ENCODE peak calls at places on chromosomes 7 and 10, in seven cellular contexts. Y, F, I, Z, V, D and T are unnamed samples.

GRCh38 chr10:119320981-119321380 is 113.6 kb downstream of the GRK5 start:
- DNase-seq in F (no peak), Y (no peak), Z (no peak), I (no peak), D (no peak), V (no peak), T (no peak)

GRCh38 chr10:101723176-101723575 is 28.2 kb upstream of the FBXW4 start:
- DNase-seq in F (no peak), Y (no peak), I (no peak), D (no peak), V (no peak), Z (no peak), T (no peak)

GRCh38 chr10:132517951-132518521 is 19.6 kb upstream of the INPP5A start:
- DNase-seq in V (no peak), Y (no peak), D (no peak), I (no peak), Z (peak; percentile 66), F (no peak), T (no peak)

GRCh38 chr7:107051376-107051775 is 6.9 kb downstream of the PRKAR2B start:
- DNase-seq in Y (no peak), V (no peak), D (peak; percentile 11), I (no peak), F (no peak), Z (no peak), T (no peak)

GRCh38 chr7:64905133-64905532 is 2.1 kb downstream of the ZNF273 start:
- DNase-seq in Y (no peak), F (no peak), Z (no peak), I (no peak), V (peak; percentile 30), D (no peak), T (no peak)

GRCh38 chr10:14360951-14361350 is 30.2 kb upstream of the FRMD4A start:
- DNase-seq in V (no peak), D (no peak), Z (no peak), Y (no peak), F (no peak), I (no peak), T (no peak)

GRCh38 chr7:141115949-141116348 is 42.1 kb downstream of the TMEM178B start:
- DNase-seq in D (no peak), Y (no peak), Z (no peak), F (no peak), I (no peak), V (no peak), T (no peak)

GRCh38 chr7:159096736-159097581 is 47.7 kb downstream of the VIPR2 start:
- DNase-seq in D (no peak), F (no peak), I (no peak), Y (no peak), Z (peak; percentile 65), V (no peak), T (no peak)

GRCh38 chr7:8363407-8364015 is 69.9 kb upstream of the NXPH1 start:
- DNase-seq in Y (no peak), Z (no peak), F (no peak), D (peak; percentile 67), V (no peak), I (no peak), T (peak; percentile 14)

GRCh38 chr7:36278069-36278766 is 111.4 kb upstream of the ANLN start:
- DNase-seq in I (no peak), F (no peak), V (no peak), D (no peak), Y (no peak), Z (no peak), T (no peak)

GRCh38 chr10:124220547-124220946 is 127.1 kb upstream of the CHST15 start:
- DNase-seq in F (no peak), D (no peak), V (no peak), I (no peak), Z (no peak), Y (no peak), T (no peak)

GRCh38 chr10:111481271-111482073 is 404.6 kb downstream of the ADRA2A start:
- DNase-seq in I (no peak), Y (no peak), V (peak; percentile 1), Z (no peak), D (peak; percentile 58), F (no peak), T (peak; percentile 92)

GRCh38 chr10:74186678-74187077 is 35.7 kb downstream of the ADK start:
- DNase-seq in Y (no peak), Z (no peak), F (no peak), D (no peak), V (peak; percentile 23), I (no peak), T (no peak)

GRCh38 chr10:79058899-79059771 is 9.6 kb upstream of the ZMIZ1 start:
- DNase-seq in Z (peak; percentile 33), Y (no peak), F (no peak), D (no peak), I (no peak), V (no peak), T (no peak)

GRCh38 chr10:77289027-77289501 is 348.5 kb downstream of the KCNMA1 start:
- DNase-seq in Z (no peak), V (no peak), I (no peak), F (no peak), Y (no peak), D (no peak), T (no peak)

GRCh38 chr7:5296627-5297226 is 14.0 kb downstream of the SLC29A4 start:
- DNase-seq in V (no peak), F (no peak), Y (peak; percentile 60), D (no peak), Z (peak; percentile 83), I (peak; percentile 77), T (no peak)

GRCh38 chr10:62037166-62037831 is 135.8 kb downstream of the ARID5B start:
- DNase-seq in D (peak; percentile 75), V (peak; percentile 70), Y (no peak), F (peak; percentile 61), Z (no peak), I (no peak), T (peak; percentile 72)

DNA sequence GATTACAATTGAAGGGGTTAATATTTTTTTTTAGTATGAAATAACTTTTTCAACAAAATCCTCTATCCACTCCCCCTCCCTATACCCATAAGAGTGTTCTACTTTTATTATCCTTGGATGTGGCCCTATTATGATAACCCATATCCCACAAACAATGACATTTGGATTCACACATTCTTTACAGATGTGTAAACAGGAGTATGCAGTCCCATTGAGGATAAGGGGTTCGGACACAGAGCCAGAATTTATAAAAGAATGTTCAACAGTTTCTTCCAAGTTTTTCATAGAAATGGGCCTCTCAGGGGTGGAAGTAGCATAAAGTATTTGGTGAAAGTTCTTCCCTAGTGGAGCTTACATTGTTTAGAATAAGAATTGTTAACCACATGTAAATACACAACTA is 16.1 kb upstream of the PCLO start:
- DNase-seq in F (peak; percentile 33), Y (no peak), D (no peak), Z (no peak), I (no peak), V (peak; percentile 49), T (no peak)
- TF ChIP-seq CTCF in F (no peak), Y (no peak), D (no peak), Z (no peak), I (no peak), V (no peak), T (no peak)

DNA sequence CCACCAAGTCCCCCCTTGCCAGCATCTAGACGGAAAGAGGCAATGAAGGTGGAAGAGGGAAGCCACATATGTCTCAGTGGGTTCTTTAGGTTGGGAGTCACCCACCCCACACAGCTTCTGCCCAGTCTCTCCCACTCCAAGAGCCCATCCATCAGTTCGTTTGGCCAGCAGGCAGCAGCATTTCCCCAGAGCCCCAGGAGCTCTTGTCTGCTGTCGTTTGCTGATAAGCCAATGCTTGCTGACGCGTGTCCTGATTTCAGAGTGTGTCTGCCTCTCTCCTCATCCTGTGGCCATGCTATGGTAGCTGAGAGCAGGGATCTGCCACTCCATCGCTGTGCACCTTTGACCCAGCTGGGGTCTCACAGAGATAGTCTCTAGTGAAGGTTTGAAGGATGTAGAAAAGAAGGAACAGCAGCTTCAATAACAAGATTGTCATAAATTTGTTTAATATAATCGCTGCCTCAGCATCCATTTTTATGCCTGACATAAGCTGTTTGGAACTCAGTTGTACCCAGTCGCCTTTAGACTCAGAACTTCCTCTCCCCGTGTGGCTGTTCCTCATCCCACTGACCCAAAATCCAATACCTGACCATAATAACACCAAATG is 39.4 kb upstream of the GDF10 start:
- DNase-seq in F (no peak), D (no peak), V (no peak), Y (no peak), Z (peak; percentile 69), I (no peak), T (no peak)
- TF ChIP-seq CTCF in F (no peak), D (no peak), V (no peak), Y (no peak), Z (no peak), I (no peak), T (no peak)

GRCh38 chr7:87687653-87688254 is 59.6 kb downstream of the RUNDC3B start:
- DNase-seq in Z (no peak), V (no peak), D (no peak), F (no peak), Y (no peak), I (no peak), T (no peak)
- TF ChIP-seq CTCF in Z (no peak), V (no peak), D (no peak), F (no peak), Y (no peak), I (no peak), T (no peak)

DNA sequence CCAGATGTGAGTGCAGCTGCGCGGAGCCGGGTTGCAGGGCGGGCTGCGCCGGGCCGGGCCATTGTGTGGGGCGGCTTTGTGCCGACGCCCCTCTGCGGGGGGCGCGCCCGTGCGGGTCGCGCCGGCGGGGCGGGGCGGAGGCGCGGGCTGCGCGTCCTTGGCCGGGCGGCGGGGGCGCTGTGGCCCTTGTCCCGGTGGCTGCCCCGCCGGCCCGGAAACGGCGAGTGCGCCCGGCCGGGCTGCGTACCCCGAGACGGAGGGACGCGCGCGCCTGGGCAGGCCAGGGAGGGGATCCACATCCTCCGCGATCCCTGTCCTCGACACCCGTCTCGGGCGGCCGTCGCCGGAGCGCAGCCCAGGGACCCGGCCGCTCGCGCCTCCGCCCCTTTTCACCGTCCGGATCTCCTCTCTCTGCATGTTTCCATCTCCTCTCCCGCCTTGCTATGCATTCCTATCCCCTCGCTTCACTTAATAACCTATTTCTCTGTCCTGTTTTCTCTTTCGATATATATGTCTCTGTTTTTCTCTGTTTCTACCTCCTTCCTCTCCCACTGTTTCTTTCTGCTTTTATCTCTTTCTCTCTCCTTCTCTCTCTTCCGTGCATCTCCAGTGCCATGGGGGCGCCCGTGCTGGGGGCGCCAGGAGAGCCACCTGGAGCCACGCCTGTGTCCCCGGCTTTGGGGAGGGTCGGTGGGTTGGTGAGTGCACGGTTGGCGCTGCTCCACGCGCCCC is 765 bp downstream of the PFKFB3 start:
- DNase-seq in I (peak; percentile 85), D (peak; percentile 50), Y (peak; percentile 41), F (peak; percentile 50), V (peak; percentile 56), Z (peak; percentile 93), T (peak; percentile 50)
- TF ChIP-seq CTCF in I (peak; percentile 61), D (peak; percentile 25), Y (peak; percentile 18), F (peak; percentile 13), V (peak; percentile 17), Z (no peak), T (peak; percentile 33)

GRCh38 chr10:52746169-52746568 is 26.4 kb downstream of the MBL2 start:
- DNase-seq in F (no peak), I (no peak), Z (no peak), V (peak; percentile 11), D (no peak), Y (no peak), T (peak; percentile 8)
- TF ChIP-seq CTCF in F (no peak), I (no peak), Z (no peak), V (peak; percentile 40), D (peak; percentile 19), Y (no peak), T (no peak)